ENCODE peak calls at places on chromosome 1, in four cellular contexts. S is GM10248; R is BJ; W is stimulated activated CD4-positive, alpha-beta T cell treated with anti-CD3 and anti-CD28 coated beads, TNF-alpha, amount 100 ng/mL, for 4 hours. Z is an unnamed sample.

GRCh38 chr1:201456499-201457309 is 12.3 kb downstream of the PHLDA3 start:
- DNase-seq in S (no peak), R (peak; percentile 93), W (no peak), Z (peak; percentile 79)

GRCh38 chr1:113123737-113124136 is 50.7 kb downstream of the LRIG2 start:
- DNase-seq in S (no peak), R (no peak), W (no peak), Z (no peak)

GRCh38 chr1:36966242-36966641 is 68.1 kb downstream of the GRIK3 start:
- DNase-seq in S (no peak), R (no peak), W (no peak), Z (no peak)

GRCh38 chr1:47436979-47437517 is 796 bp upstream of the FOXD2 start:
- DNase-seq in S (no peak), R (no peak), W (no peak), Z (no peak)

GRCh38 chr1:193537266-193538003 is 351.0 kb upstream of the B3GALT2 start:
- DNase-seq in S (peak; percentile 31), R (no peak), W (peak; percentile 36), Z (no peak)

GRCh38 chr1:27525296-27526271 is 35.6 kb upstream of the WASF2 start:
- DNase-seq in S (peak; percentile 87), R (no peak), W (no peak), Z (no peak)

GRCh38 chr1:2803931-2804627 is 2.6 kb upstream of the TTC34 start:
- DNase-seq in S (no peak), R (no peak), W (no peak), Z (no peak)

GRCh38 chr1:36400825-36401601 is 3.3 kb upstream of the LSM10 start:
- DNase-seq in S (peak; percentile 66), R (no peak), W (no peak), Z (no peak)

GRCh38 chr1:37171651-37172050 is 137.3 kb upstream of the GRIK3 start:
- DNase-seq in S (no peak), R (no peak), W (no peak), Z (no peak)

GRCh38 chr1:87170151-87170550 is 158.5 kb upstream of the LMO4 start:
- DNase-seq in S (no peak), R (no peak), W (no peak), Z (no peak)

GRCh38 chr1:67948155-67949075 is 102.0 kb downstream of the DIRAS3 start:
- DNase-seq in S (no peak), R (peak; percentile 55), W (no peak), Z (peak; percentile 27)

GRCh38 chr1:178324003-178324402 is 172.8 kb downstream of the CLEC20A start:
- DNase-seq in S (no peak), R (no peak), W (no peak), Z (no peak)

GRCh38 chr1:203596673-203597072 is 30.0 kb upstream of the ATP2B4 start:
- DNase-seq in S (no peak), R (no peak), W (no peak), Z (no peak)

GRCh38 chr1:64917328-64917861 is 49.0 kb downstream of the JAK1 start:
- DNase-seq in S (no peak), R (peak; percentile 97), W (no peak), Z (peak; percentile 99)

GRCh38 chr1:9332513-9333143 is 39.9 kb downstream of the SPSB1 start:
- DNase-seq in S (no peak), R (no peak), W (no peak), Z (no peak)

GRCh38 chr1:24933468-24933867 is 3.4 kb upstream of the RUNX3 start:
- DNase-seq in S (no peak), R (no peak), W (no peak), Z (no peak)

GRCh38 chr1:46535063-46535462 is 16.4 kb downstream of the KNCN start:
- DNase-seq in S (no peak), R (no peak), W (no peak), Z (no peak)

GRCh38 chr1:45922813-45923212 is 119.4 kb downstream of the MAST2 start:
- DNase-seq in S (no peak), R (no peak), W (no peak), Z (no peak)

GRCh38 chr1:106937104-106937503 is 119.4 kb upstream of the PRMT6 start:
- DNase-seq in S (no peak), R (peak; percentile 69), W (no peak), Z (peak; percentile 87)

GRCh38 chr1:206464456-206464964 is 5.8 kb upstream of the IKBKE start:
- DNase-seq in S (no peak), R (peak; percentile 59), W (no peak), Z (peak; percentile 78)

GRCh38 chr1:54290443-54291184 is 90.6 kb downstream of the MRPL37 start:
- DNase-seq in S (no peak), R (no peak), W (no peak), Z (no peak)

GRCh38 chr1:94670273-94670672 is 128.7 kb upstream of the F3 start:
- DNase-seq in S (no peak), R (no peak), W (no peak), Z (no peak)

GRCh38 chr1:248243204-248243603 is 12.0 kb downstream of the OR2M4 start:
- DNase-seq in S (peak; percentile 49), R (no peak), W (no peak), Z (no peak)

GRCh38 chr1:31336687-31337467 is 36.0 kb downstream of the FABP3 start:
- DNase-seq in S (no peak), R (no peak), W (no peak), Z (no peak)

GRCh38 chr1:184791199-184791935 is 36.7 kb upstream of the EDEM3 start:
- DNase-seq in S (no peak), R (no peak), W (no peak), Z (peak; percentile 15)

GRCh38 chr1:221837886-221838285 is 96.0 kb upstream of the DUSP10 start:
- DNase-seq in S (no peak), R (no peak), W (no peak), Z (no peak)

GRCh38 chr1:92291372-92291999 is 7.3 kb downstream of the GLMN start:
- DNase-seq in S (no peak), R (no peak), W (no peak), Z (peak; percentile 65)

Z was measured in astrocyte of the cerebellum.